ENCODE peak calls at places on chromosome 3, in six cellular contexts. One of them, this sample, is unnamed.
A peak's percentile ranks its signal among the peaks of the same experiment; 100 is the strongest.

GRCh38 chr3:33144433-33144832 is 30.6 kb downstream of the CRTAP start:
- DNase-seq in stimulated activated CD4-positive, alpha-beta T cell treated with anti-CD3 and anti-CD28 coated beads, Interleukin-15, amount 100 ng/mL, for 24 hours: peak; percentile 45
- DNase-seq in amniotic stem cell: no peak
- DNase-seq in EL: no peak
- DNase-seq in SK-MEL-5: peak; percentile 71
- DNase-seq in anterior cingulate cortex: no peak
- DNase-seq in this sample: no peak

GRCh38 chr3:80769683-80770082 is 991.8 kb downstream of the GBE1 start:
- DNase-seq in anterior cingulate cortex: no peak
- DNase-seq in EL: no peak
- DNase-seq in amniotic stem cell: no peak
- DNase-seq in SK-MEL-5: no peak
- DNase-seq in stimulated activated CD4-positive, alpha-beta T cell treated with anti-CD3 and anti-CD28 coated beads, Interleukin-15, amount 100 ng/mL, for 24 hours: no peak
- DNase-seq in this sample: no peak

GRCh38 chr3:144324061-144324460 is 352.4 kb downstream of the DIPK2A start:
- DNase-seq in amniotic stem cell: no peak
- DNase-seq in EL: no peak
- DNase-seq in stimulated activated CD4-positive, alpha-beta T cell treated with anti-CD3 and anti-CD28 coated beads, Interleukin-15, amount 100 ng/mL, for 24 hours: no peak
- DNase-seq in SK-MEL-5: no peak
- DNase-seq in anterior cingulate cortex: no peak
- DNase-seq in this sample: no peak

GRCh38 chr3:4822568-4822967 is 156.7 kb upstream of the BHLHE40 start:
- DNase-seq in SK-MEL-5: no peak
- DNase-seq in amniotic stem cell: no peak
- DNase-seq in EL: no peak
- DNase-seq in anterior cingulate cortex: no peak
- DNase-seq in stimulated activated CD4-positive, alpha-beta T cell treated with anti-CD3 and anti-CD28 coated beads, Interleukin-15, amount 100 ng/mL, for 24 hours: no peak
- DNase-seq in this sample: no peak

GRCh38 chr3:185537369-185537970 is 14.9 kb downstream of the LIPH start:
- DNase-seq in EL: peak; percentile 96
- DNase-seq in amniotic stem cell: no peak
- DNase-seq in SK-MEL-5: peak; percentile 30
- DNase-seq in anterior cingulate cortex: no peak
- DNase-seq in stimulated activated CD4-positive, alpha-beta T cell treated with anti-CD3 and anti-CD28 coated beads, Interleukin-15, amount 100 ng/mL, for 24 hours: peak; percentile 64
- DNase-seq in this sample: peak; percentile 97

GRCh38 chr3:66403268-66403990 is 97.4 kb downstream of the LRIG1 start:
- DNase-seq in anterior cingulate cortex: no peak
- DNase-seq in stimulated activated CD4-positive, alpha-beta T cell treated with anti-CD3 and anti-CD28 coated beads, Interleukin-15, amount 100 ng/mL, for 24 hours: no peak
- DNase-seq in amniotic stem cell: no peak
- DNase-seq in EL: peak; percentile 18
- DNase-seq in SK-MEL-5: no peak
- DNase-seq in this sample: no peak

GRCh38 chr3:51967384-51968174 is at the start of gene PCBP4:
- DNase-seq in stimulated activated CD4-positive, alpha-beta T cell treated with anti-CD3 and anti-CD28 coated beads, Interleukin-15, amount 100 ng/mL, for 24 hours: peak; percentile 54
- DNase-seq in EL: peak; percentile 67
- DNase-seq in anterior cingulate cortex: peak; percentile 83
- DNase-seq in amniotic stem cell: no peak
- DNase-seq in SK-MEL-5: peak; percentile 39
- DNase-seq in this sample: peak; percentile 46

GRCh38 chr3:46186856-46187700 is 21.0 kb downstream of the CCR1 start:
- DNase-seq in EL: no peak
- DNase-seq in anterior cingulate cortex: no peak
- DNase-seq in SK-MEL-5: no peak
- DNase-seq in amniotic stem cell: no peak
- DNase-seq in stimulated activated CD4-positive, alpha-beta T cell treated with anti-CD3 and anti-CD28 coated beads, Interleukin-15, amount 100 ng/mL, for 24 hours: no peak
- DNase-seq in this sample: peak; percentile 39

GRCh38 chr3:106130384-106131084 is 261.7 kb upstream of the CBLB start:
- DNase-seq in stimulated activated CD4-positive, alpha-beta T cell treated with anti-CD3 and anti-CD28 coated beads, Interleukin-15, amount 100 ng/mL, for 24 hours: no peak
- DNase-seq in EL: peak; percentile 88
- DNase-seq in anterior cingulate cortex: no peak
- DNase-seq in amniotic stem cell: peak; percentile 40
- DNase-seq in SK-MEL-5: peak; percentile 77
- DNase-seq in this sample: peak; percentile 38

GRCh38 chr3:196192036-196193001 is 18.9 kb downstream of the ZDHHC19 start:
- DNase-seq in anterior cingulate cortex: no peak
- DNase-seq in SK-MEL-5: no peak
- DNase-seq in EL: no peak
- DNase-seq in stimulated activated CD4-positive, alpha-beta T cell treated with anti-CD3 and anti-CD28 coated beads, Interleukin-15, amount 100 ng/mL, for 24 hours: peak; percentile 61
- DNase-seq in amniotic stem cell: no peak
- DNase-seq in this sample: no peak

GRCh38 chr3:126354776-126355175 is 2.4 kb downstream of the KLF15 start:
- DNase-seq in anterior cingulate cortex: no peak
- DNase-seq in EL: no peak
- DNase-seq in amniotic stem cell: no peak
- DNase-seq in SK-MEL-5: no peak
- DNase-seq in stimulated activated CD4-positive, alpha-beta T cell treated with anti-CD3 and anti-CD28 coated beads, Interleukin-15, amount 100 ng/mL, for 24 hours: no peak
- DNase-seq in this sample: no peak

GRCh38 chr3:8742921-8743605 is 9.5 kb downstream of the CAV3 start:
- DNase-seq in anterior cingulate cortex: no peak
- DNase-seq in EL: peak; percentile 91
- DNase-seq in amniotic stem cell: no peak
- DNase-seq in stimulated activated CD4-positive, alpha-beta T cell treated with anti-CD3 and anti-CD28 coated beads, Interleukin-15, amount 100 ng/mL, for 24 hours: no peak
- DNase-seq in SK-MEL-5: no peak
- DNase-seq in this sample: peak; percentile 40

GRCh38 chr3:116951610-116952009 is 242.0 kb downstream of the TUSC7 start:
- DNase-seq in stimulated activated CD4-positive, alpha-beta T cell treated with anti-CD3 and anti-CD28 coated beads, Interleukin-15, amount 100 ng/mL, for 24 hours: no peak
- DNase-seq in EL: no peak
- DNase-seq in amniotic stem cell: no peak
- DNase-seq in SK-MEL-5: no peak
- DNase-seq in anterior cingulate cortex: no peak
- DNase-seq in this sample: no peak

GRCh38 chr3:56383092-56383491 is 85.2 kb downstream of the ERC2 start:
- DNase-seq in SK-MEL-5: no peak
- DNase-seq in anterior cingulate cortex: no peak
- DNase-seq in EL: no peak
- DNase-seq in amniotic stem cell: no peak
- DNase-seq in stimulated activated CD4-positive, alpha-beta T cell treated with anti-CD3 and anti-CD28 coated beads, Interleukin-15, amount 100 ng/mL, for 24 hours: no peak
- DNase-seq in this sample: no peak

GRCh38 chr3:1235526-1236120 is 142.8 kb downstream of the CNTN6 start:
- DNase-seq in SK-MEL-5: no peak
- DNase-seq in EL: no peak
- DNase-seq in stimulated activated CD4-positive, alpha-beta T cell treated with anti-CD3 and anti-CD28 coated beads, Interleukin-15, amount 100 ng/mL, for 24 hours: no peak
- DNase-seq in anterior cingulate cortex: no peak
- DNase-seq in amniotic stem cell: no peak
- DNase-seq in this sample: no peak

GRCh38 chr3:8499181-8499611 is 2.4 kb upstream of the LMCD1 start:
- DNase-seq in amniotic stem cell: no peak
- DNase-seq in SK-MEL-5: peak; percentile 93
- DNase-seq in stimulated activated CD4-positive, alpha-beta T cell treated with anti-CD3 and anti-CD28 coated beads, Interleukin-15, amount 100 ng/mL, for 24 hours: no peak
- DNase-seq in anterior cingulate cortex: peak; percentile 58
- DNase-seq in EL: no peak
- DNase-seq in this sample: peak; percentile 39

GRCh38 chr3:157257101-157257500 is 97.2 kb upstream of the CCNL1 start:
- DNase-seq in anterior cingulate cortex: no peak
- DNase-seq in stimulated activated CD4-positive, alpha-beta T cell treated with anti-CD3 and anti-CD28 coated beads, Interleukin-15, amount 100 ng/mL, for 24 hours: no peak
- DNase-seq in EL: no peak
- DNase-seq in SK-MEL-5: no peak
- DNase-seq in amniotic stem cell: no peak
- DNase-seq in this sample: no peak

GRCh38 chr3:72288955-72289707 is 504.2 kb upstream of the PROK2 start:
- DNase-seq in anterior cingulate cortex: peak; percentile 82
- DNase-seq in amniotic stem cell: no peak
- DNase-seq in stimulated activated CD4-positive, alpha-beta T cell treated with anti-CD3 and anti-CD28 coated beads, Interleukin-15, amount 100 ng/mL, for 24 hours: peak; percentile 18
- DNase-seq in EL: peak; percentile 59
- DNase-seq in SK-MEL-5: peak; percentile 78
- DNase-seq in this sample: no peak

GRCh38 chr3:111608378-111608777 is 13.2 kb upstream of the ZBED2 start:
- DNase-seq in stimulated activated CD4-positive, alpha-beta T cell treated with anti-CD3 and anti-CD28 coated beads, Interleukin-15, amount 100 ng/mL, for 24 hours: no peak
- DNase-seq in amniotic stem cell: no peak
- DNase-seq in SK-MEL-5: no peak
- DNase-seq in anterior cingulate cortex: no peak
- DNase-seq in EL: no peak
- DNase-seq in this sample: no peak

GRCh38 chr3:14286887-14287496 is 108.4 kb downstream of the LSM3 start:
- DNase-seq in EL: no peak
- DNase-seq in SK-MEL-5: no peak
- DNase-seq in amniotic stem cell: no peak
- DNase-seq in anterior cingulate cortex: no peak
- DNase-seq in stimulated activated CD4-positive, alpha-beta T cell treated with anti-CD3 and anti-CD28 coated beads, Interleukin-15, amount 100 ng/mL, for 24 hours: no peak
- DNase-seq in this sample: no peak

GRCh38 chr3:12405432-12406272 is 78.6 kb upstream of the TSEN2 start:
- DNase-seq in amniotic stem cell: no peak
- DNase-seq in anterior cingulate cortex: no peak
- DNase-seq in EL: peak; percentile 98
- DNase-seq in stimulated activated CD4-positive, alpha-beta T cell treated with anti-CD3 and anti-CD28 coated beads, Interleukin-15, amount 100 ng/mL, for 24 hours: no peak
- DNase-seq in SK-MEL-5: peak; percentile 76
- DNase-seq in this sample: peak; percentile 99

GRCh38 chr3:152474585-152474984 is 205.9 kb downstream of the MBNL1 start:
- DNase-seq in anterior cingulate cortex: no peak
- DNase-seq in EL: peak; percentile 67
- DNase-seq in amniotic stem cell: peak; percentile 46
- DNase-seq in stimulated activated CD4-positive, alpha-beta T cell treated with anti-CD3 and anti-CD28 coated beads, Interleukin-15, amount 100 ng/mL, for 24 hours: no peak
- DNase-seq in SK-MEL-5: peak; percentile 78
- DNase-seq in this sample: peak; percentile 12

GRCh38 chr3:156135921-156136655 is 15.7 kb downstream of the KCNAB1 start:
- DNase-seq in EL: no peak
- DNase-seq in amniotic stem cell: no peak
- DNase-seq in SK-MEL-5: peak; percentile 40
- DNase-seq in anterior cingulate cortex: no peak
- DNase-seq in stimulated activated CD4-positive, alpha-beta T cell treated with anti-CD3 and anti-CD28 coated beads, Interleukin-15, amount 100 ng/mL, for 24 hours: peak; percentile 11
- DNase-seq in this sample: no peak

GRCh38 chr3:10370429-10370828 is 49.5 kb upstream of the SEC13 start:
- DNase-seq in SK-MEL-5: no peak
- DNase-seq in amniotic stem cell: no peak
- DNase-seq in EL: peak; percentile 65
- DNase-seq in stimulated activated CD4-positive, alpha-beta T cell treated with anti-CD3 and anti-CD28 coated beads, Interleukin-15, amount 100 ng/mL, for 24 hours: peak; percentile 46
- DNase-seq in anterior cingulate cortex: no peak
- DNase-seq in this sample: peak; percentile 63

GRCh38 chr3:39378092-39378491 is 5.1 kb upstream of the SLC25A38 start:
- DNase-seq in stimulated activated CD4-positive, alpha-beta T cell treated with anti-CD3 and anti-CD28 coated beads, Interleukin-15, amount 100 ng/mL, for 24 hours: peak; percentile 66
- DNase-seq in EL: peak; percentile 26
- DNase-seq in anterior cingulate cortex: no peak
- DNase-seq in amniotic stem cell: no peak
- DNase-seq in SK-MEL-5: peak; percentile 58
- DNase-seq in this sample: peak; percentile 8

GRCh38 chr3:155737844-155738460 is 6.9 kb downstream of the PLCH1 start:
- DNase-seq in anterior cingulate cortex: no peak
- DNase-seq in EL: no peak
- DNase-seq in stimulated activated CD4-positive, alpha-beta T cell treated with anti-CD3 and anti-CD28 coated beads, Interleukin-15, amount 100 ng/mL, for 24 hours: no peak
- DNase-seq in amniotic stem cell: no peak
- DNase-seq in SK-MEL-5: no peak
- DNase-seq in this sample: peak; percentile 97

GRCh38 chr3:137514853-137515252 is 249.3 kb upstream of the SOX14 start:
- DNase-seq in SK-MEL-5: peak; percentile 4
- DNase-seq in stimulated activated CD4-positive, alpha-beta T cell treated with anti-CD3 and anti-CD28 coated beads, Interleukin-15, amount 100 ng/mL, for 24 hours: no peak
- DNase-seq in EL: no peak
- DNase-seq in amniotic stem cell: no peak
- DNase-seq in anterior cingulate cortex: no peak
- DNase-seq in this sample: no peak

GRCh38 chr3:178205750-178206149 is 330.5 kb upstream of the KCNMB2 start:
- DNase-seq in EL: peak; percentile 30
- DNase-seq in anterior cingulate cortex: no peak
- DNase-seq in SK-MEL-5: no peak
- DNase-seq in stimulated activated CD4-positive, alpha-beta T cell treated with anti-CD3 and anti-CD28 coated beads, Interleukin-15, amount 100 ng/mL, for 24 hours: no peak
- DNase-seq in amniotic stem cell: no peak
- DNase-seq in this sample: no peak

GRCh38 chr3:118102737-118103136 is 931.9 kb downstream of the IGSF11 start:
- DNase-seq in anterior cingulate cortex: no peak
- DNase-seq in stimulated activated CD4-positive, alpha-beta T cell treated with anti-CD3 and anti-CD28 coated beads, Interleukin-15, amount 100 ng/mL, for 24 hours: no peak
- DNase-seq in EL: no peak
- DNase-seq in SK-MEL-5: no peak
- DNase-seq in amniotic stem cell: no peak
- DNase-seq in this sample: no peak

GRCh38 chr3:19474169-19474568 is 325.9 kb downstream of the KCNH8 start:
- DNase-seq in amniotic stem cell: no peak
- DNase-seq in anterior cingulate cortex: no peak
- DNase-seq in SK-MEL-5: no peak
- DNase-seq in stimulated activated CD4-positive, alpha-beta T cell treated with anti-CD3 and anti-CD28 coated beads, Interleukin-15, amount 100 ng/mL, for 24 hours: no peak
- DNase-seq in EL: no peak
- DNase-seq in this sample: no peak

GRCh38 chr3:137792633-137793271 is 28.6 kb downstream of the SOX14 start:
- DNase-seq in stimulated activated CD4-positive, alpha-beta T cell treated with anti-CD3 and anti-CD28 coated beads, Interleukin-15, amount 100 ng/mL, for 24 hours: no peak
- DNase-seq in EL: peak; percentile 49
- DNase-seq in amniotic stem cell: no peak
- DNase-seq in anterior cingulate cortex: no peak
- DNase-seq in SK-MEL-5: peak; percentile 66
- DNase-seq in this sample: peak; percentile 16

GRCh38 chr3:47007482-47008257 is 28.2 kb downstream of the NBEAL2 start:
- DNase-seq in SK-MEL-5: no peak
- DNase-seq in anterior cingulate cortex: no peak
- DNase-seq in EL: no peak
- DNase-seq in amniotic stem cell: no peak
- DNase-seq in stimulated activated CD4-positive, alpha-beta T cell treated with anti-CD3 and anti-CD28 coated beads, Interleukin-15, amount 100 ng/mL, for 24 hours: no peak
- DNase-seq in this sample: no peak

GRCh38 chr3:188349963-188350332 is 196.0 kb downstream of the LPP start:
- DNase-seq in EL: no peak
- DNase-seq in SK-MEL-5: no peak
- DNase-seq in anterior cingulate cortex: no peak
- DNase-seq in amniotic stem cell: no peak
- DNase-seq in stimulated activated CD4-positive, alpha-beta T cell treated with anti-CD3 and anti-CD28 coated beads, Interleukin-15, amount 100 ng/mL, for 24 hours: no peak
- DNase-seq in this sample: peak; percentile 29

GRCh38 chr3:26058774-26059455 is 269.0 kb downstream of the OXSM start:
- DNase-seq in SK-MEL-5: no peak
- DNase-seq in EL: no peak
- DNase-seq in anterior cingulate cortex: no peak
- DNase-seq in amniotic stem cell: no peak
- DNase-seq in stimulated activated CD4-positive, alpha-beta T cell treated with anti-CD3 and anti-CD28 coated beads, Interleukin-15, amount 100 ng/mL, for 24 hours: no peak
- DNase-seq in this sample: no peak

GRCh38 chr3:106963446-106963845 is 413.8 kb upstream of the CCDC54 start:
- DNase-seq in EL: peak; percentile 15
- DNase-seq in anterior cingulate cortex: no peak
- DNase-seq in stimulated activated CD4-positive, alpha-beta T cell treated with anti-CD3 and anti-CD28 coated beads, Interleukin-15, amount 100 ng/mL, for 24 hours: no peak
- DNase-seq in amniotic stem cell: peak; percentile 31
- DNase-seq in SK-MEL-5: no peak
- DNase-seq in this sample: no peak